ENCODE peak calls at places on chromosomes 3 and 15, in seven cellular contexts. P is AG04450; O is NCI-H345; S is NCI-H2107; V is cardiac fibroblast; G is fibroblast of lung; R is stimulated activated CD4-positive, alpha-beta T cell treated with anti-CD3 and anti-CD28 coated beads, Interleukin-2, amount 100 ng/mL, for 48 hours. C is an unnamed sample.

GRCh38 chr15:79294075-79294474 is 11.6 kb downstream of the ANKRD34C start:
- DNase-seq in P (no peak), O (no peak), S (no peak), V (no peak), G (no peak), R (no peak), C (no peak)

GRCh38 chr15:90161946-90162345 is 39.2 kb upstream of the SEMA4B start:
- DNase-seq in P (no peak), O (no peak), S (no peak), V (no peak), G (no peak), R (no peak), C (no peak)

GRCh38 chr3:170802164-170803151 is 67.5 kb downstream of the RPL22L1 start:
- DNase-seq in P (peak), O (no peak), S (no peak), V (peak), G (peak), R (no peak), C (peak)

GRCh38 chr15:78695849-78696248 is 54.8 kb upstream of the CHRNB4 start:
- DNase-seq in P (no peak), O (no peak), S (no peak), V (no peak), G (no peak), R (no peak), C (no peak)

GRCh38 chr3:46019707-46020106 is 7.6 kb downstream of the XCR1 start:
- DNase-seq in P (no peak), O (no peak), S (no peak), V (peak), G (peak), R (peak), C (no peak)

GRCh38 chr3:175193815-175194518 is 334.8 kb downstream of the NAALADL2 start:
- DNase-seq in P (no peak), O (no peak), S (no peak), V (no peak), G (peak), R (no peak), C (peak)

GRCh38 chr3:191136347-191136746 is 62.7 kb upstream of the OSTN start:
- DNase-seq in P (no peak), O (no peak), S (no peak), V (peak), G (peak), R (no peak), C (peak)

GRCh38 chr3:42377681-42378080 is 32.7 kb downstream of the LYZL4 start:
- DNase-seq in P (no peak), O (no peak), S (no peak), V (no peak), G (peak), R (no peak), C (no peak)

GRCh38 chr3:40355410-40355809 is 31.6 kb upstream of the ENTPD3 start:
- DNase-seq in P (no peak), O (no peak), S (no peak), V (no peak), G (no peak), R (no peak), C (no peak)

GRCh38 chr3:158455406-158455805 is 115.6 kb upstream of the MLF1 start:
- DNase-seq in P (no peak), O (no peak), S (no peak), V (no peak), G (no peak), R (no peak), C (no peak)

GRCh38 chr15:77907824-77908751 is 169.4 kb downstream of the TBC1D2B start:
- DNase-seq in P (no peak), O (peak), S (no peak), V (peak), G (peak), R (peak), C (peak)

GRCh38 chr15:65757256-65757655 is 34.8 kb downstream of the DENND4A start:
- DNase-seq in P (no peak), O (no peak), S (no peak), V (peak), G (peak), R (no peak), C (peak)

GRCh38 chr3:80688814-80689213 is 921.0 kb upstream of the ROBO1 start:
- DNase-seq in P (no peak), O (peak), S (no peak), V (peak), G (peak), R (no peak), C (peak)

GRCh38 chr3:197356741-197357140 is 58.3 kb upstream of the DLG1 start:
- DNase-seq in P (no peak), O (no peak), S (no peak), V (no peak), G (no peak), R (no peak), C (no peak)

GRCh38 chr3:138862924-138863775 is 28.4 kb upstream of the PIK3CB start:
- DNase-seq in P (no peak), O (no peak), S (peak), V (peak), G (peak), R (no peak), C (peak)

GRCh38 chr3:11716576-11717250 is 73.0 kb upstream of the VGLL4 start:
- DNase-seq in P (no peak), O (no peak), S (no peak), V (peak), G (no peak), R (no peak), C (peak)

GRCh38 chr15:35393403-35393802 is 152.6 kb downstream of the DPH6 start:
- DNase-seq in P (no peak), O (no peak), S (no peak), V (no peak), G (no peak), R (no peak), C (peak)

GRCh38 chr3:66618066-66618465 is 117.2 kb upstream of the LRIG1 start:
- DNase-seq in P (peak), O (no peak), S (no peak), V (no peak), G (peak), R (no peak), C (peak)

GRCh38 chr3:31010491-31010890 is 116.0 kb upstream of the GADL1 start:
- DNase-seq in P (no peak), O (no peak), S (no peak), V (peak), G (peak), R (no peak), C (peak)

GRCh38 chr3:14913926-14914776 is 33.2 kb upstream of the NR2C2 start:
- DNase-seq in P (no peak), O (no peak), S (no peak), V (no peak), G (no peak), R (no peak), C (no peak)